ENCODE peak calls at places on chromosomes 1 and 21, in six cellular contexts. G is fibroblast of lung; E is KBM-7; B is activated CD8-positive, alpha-beta memory T cell treated with anti-CD3 and anti-CD28 coated beads for 4 hours; J is endothelial cell; O is effector memory CD8-positive, alpha-beta T cell. I is an unnamed sample.

GRCh38 chr1:198936371-198937083 is 297.7 kb downstream of the PTPRC start:
- DNase-seq in G (peak; percentile 47), E (peak; percentile 53), B (no peak), J (no peak), O (no peak), I (no peak)

GRCh38 chr1:155086856-155087535 is 8.4 kb downstream of the EFNA3 start:
- DNase-seq in G (no peak), E (no peak), B (no peak), J (no peak), O (no peak), I (no peak)

GRCh38 chr21:15311510-15311909 is 246.7 kb upstream of the NRIP1 start:
- DNase-seq in G (no peak), E (no peak), B (no peak), J (no peak), O (no peak), I (no peak)

GRCh38 chr1:107767156-107767582 is 197.8 kb downstream of the VAV3 start:
- DNase-seq in G (no peak), E (no peak), B (no peak), J (no peak), O (no peak), I (no peak)

GRCh38 chr1:42002220-42002619 is 83.5 kb upstream of the HIVEP3 start:
- DNase-seq in G (no peak), E (no peak), B (no peak), J (no peak), O (no peak), I (no peak)

GRCh38 chr1:3533051-3534048 is 78.0 kb downstream of the MEGF6 start:
- DNase-seq in G (no peak), E (no peak), B (no peak), J (peak; percentile 39), O (no peak), I (no peak)

GRCh38 chr1:27296773-27297214 is 25.2 kb upstream of the TMEM222 start:
- DNase-seq in G (peak; percentile 56), E (peak; percentile 40), B (peak; percentile 39), J (peak; percentile 83), O (peak; percentile 56), I (peak; percentile 20)

GRCh38 chr1:186420923-186421322 is 40.0 kb downstream of the PDC start:
- DNase-seq in G (peak; percentile 48), E (no peak), B (no peak), J (no peak), O (no peak), I (no peak)

GRCh38 chr1:235866207-235866912 is at the start of gene LYST:
- DNase-seq in G (peak; percentile 49), E (peak; percentile 64), B (peak; percentile 45), J (peak; percentile 43), O (peak; percentile 56), I (no peak)

GRCh38 chr1:50251592-50252165 is 143.0 kb downstream of the ELAVL4 start:
- DNase-seq in G (no peak), E (peak; percentile 39), B (no peak), J (no peak), O (no peak), I (no peak)

GRCh38 chr1:241356187-241356518 is 852 bp downstream of the RGS7 start:
- DNase-seq in G (no peak), E (no peak), B (no peak), J (peak; percentile 5), O (no peak), I (no peak)

GRCh38 chr1:171985639-171986038 is 144.3 kb downstream of the DNM3 start:
- DNase-seq in G (no peak), E (no peak), B (no peak), J (peak; percentile 18), O (no peak), I (no peak)

GRCh38 chr1:223225481-223225880 is 82.4 kb upstream of the TLR5 start:
- DNase-seq in G (no peak), E (no peak), B (no peak), J (no peak), O (no peak), I (no peak)

GRCh38 chr1:35298464-35298863 is 30.0 kb downstream of the ZMYM4 start:
- DNase-seq in G (peak; percentile 48), E (peak; percentile 73), B (peak; percentile 2), J (peak; percentile 43), O (peak; percentile 16), I (no peak)

GRCh38 chr1:116375884-116376733 is 3.1 kb downstream of the ATP1A1 start:
- DNase-seq in G (peak; percentile 88), E (peak; percentile 39), B (no peak), J (no peak), O (no peak), I (peak; percentile 7)

GRCh38 chr1:94215955-94216354 is 21.4 kb downstream of the ARHGAP29 start:
- DNase-seq in G (peak; percentile 17), E (no peak), B (no peak), J (no peak), O (no peak), I (no peak)

GRCh38 chr1:207646891-207647290 is 2.0 kb downstream of the CR1L start:
- DNase-seq in G (no peak), E (no peak), B (no peak), J (no peak), O (no peak), I (no peak)

GRCh38 chr1:80212021-80212420 is 1205.5 kb upstream of the ADGRL4 start:
- DNase-seq in G (peak; percentile 40), E (no peak), B (no peak), J (no peak), O (no peak), I (no peak)

I was measured in substantia nigra.